ENCODE peak calls at places on chromosomes 5 and 9, in four cellular contexts. B is HCT116, C is SK-N-SH, R is HepG2. D is an unnamed sample.

GRCh38 chr9:26262431-26262830 is 584.2 kb upstream of the TUSC1 start:
- DNase-seq in B (no peak), C (no peak), R (no peak), D (no peak)

GRCh38 chr5:32471784-32472183 is 27.2 kb upstream of the ZFR start:
- DNase-seq in B (no peak), C (peak), R (no peak), D (no peak)

GRCh38 chr9:71681708-71682268 is 86.5 kb downstream of the CEMIP2 start:
- DNase-seq in B (peak), C (no peak), R (no peak), D (no peak)

GRCh38 chr5:8908055-8908683 is 637.7 kb downstream of the SEMA5A start:
- DNase-seq in B (no peak), C (peak), R (no peak), D (peak)

GRCh38 chr5:154309805-154310204 is 119.3 kb downstream of the GALNT10 start:
- DNase-seq in B (no peak), C (no peak), R (no peak), D (no peak)

GRCh38 chr5:143207563-143208364 is 195.7 kb downstream of the NR3C1 start:
- DNase-seq in B (no peak), C (no peak), R (no peak), D (peak)

GRCh38 chr5:137696481-137696880 is 39.4 kb downstream of the KLHL3 start:
- DNase-seq in B (no peak), C (no peak), R (no peak), D (no peak)

GRCh38 chr5:36237756-36238155 is 4.0 kb downstream of the NADK2 start:
- DNase-seq in B (no peak), C (no peak), R (no peak), D (peak)

GRCh38 chr9:127389391-127390242 is 7.4 kb upstream of the SLC2A8 start:
- DNase-seq in B (no peak), C (no peak), R (peak), D (no peak)

DNA sequence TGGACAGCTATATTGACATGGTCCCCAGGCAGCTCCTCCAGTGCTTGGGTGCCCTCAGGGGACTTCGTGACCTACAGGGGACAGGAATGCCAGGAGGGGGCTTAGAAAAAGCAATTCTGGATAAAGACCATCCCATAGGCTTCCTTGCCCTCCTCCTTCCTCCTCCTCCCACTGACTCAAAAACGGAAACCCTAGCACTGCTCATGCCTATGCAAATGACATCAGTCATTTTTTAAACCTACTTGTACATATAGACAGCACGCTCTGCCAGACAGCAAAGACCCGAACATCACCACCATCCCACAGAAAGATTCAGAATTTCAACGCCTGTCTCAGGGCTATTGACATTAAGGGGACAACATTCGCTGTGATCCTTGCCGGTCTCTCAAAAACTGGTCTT is 11.0 kb downstream of the IGFBPL1 start:
- DNase-seq in B (no peak), C (no peak), R (no peak), D (no peak)
- H2AFZ ChIP-seq in B (no peak), C (no peak), R (no peak), D (no peak)

GRCh38 chr9:92467041-92467440 is 15.3 kb downstream of the ASPN start:
- DNase-seq in B (no peak), C (no peak), R (no peak), D (no peak)
- TF ChIP-seq ELF1 in B (no peak), C (no peak), R (no peak), D (no peak)

DNA sequence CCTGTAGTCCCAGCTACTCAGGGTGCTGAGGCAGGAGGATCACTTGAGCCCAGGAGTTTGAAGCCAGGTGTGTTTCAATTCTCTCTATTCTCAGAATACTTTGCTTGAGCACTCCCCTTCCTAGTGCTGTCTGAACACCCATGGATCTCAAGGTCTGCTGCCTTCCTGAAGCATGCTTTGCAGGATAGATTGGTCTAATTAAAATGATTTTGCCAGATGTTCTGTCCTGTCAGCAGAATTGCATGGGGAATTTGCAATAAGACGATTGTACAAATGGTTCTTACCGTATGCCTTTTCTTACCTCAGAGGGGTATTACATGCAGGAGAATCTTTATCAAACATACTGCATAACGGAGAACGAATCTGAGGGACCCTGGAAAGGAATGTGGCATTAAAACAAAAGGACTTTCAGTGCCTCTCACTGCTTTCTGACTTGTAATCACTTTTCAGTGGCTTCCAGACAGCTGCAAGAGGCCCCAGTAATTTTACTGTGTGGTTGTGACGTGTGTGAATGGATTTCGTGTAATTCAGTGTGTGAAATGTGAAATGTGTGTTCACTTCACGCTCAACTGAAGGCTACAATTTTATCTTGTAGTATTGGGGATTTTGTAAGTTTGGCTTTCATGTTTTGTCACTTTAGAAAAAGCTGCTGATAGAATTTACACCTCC is 587.2 kb upstream of the SEMA6A start:
- DNase-seq in B (no peak), C (no peak), R (no peak), D (no peak)
- H2AFZ ChIP-seq in B (no peak), C (no peak), R (no peak), D (no peak)

GRCh38 chr9:34777667-34778066 is 67.7 kb upstream of the CCL21 start:
- DNase-seq in B (no peak), C (no peak), R (no peak), D (no peak)
- TF ChIP-seq ELF1 in B (no peak), C (no peak), R (no peak), D (no peak)

GRCh38 chr5:72499090-72499489 is 8.1 kb downstream of the ZNF366 start:
- DNase-seq in B (no peak), C (no peak), R (no peak), D (no peak)
- H2AFZ ChIP-seq in B (no peak), C (no peak), R (no peak), D (no peak)

DNA sequence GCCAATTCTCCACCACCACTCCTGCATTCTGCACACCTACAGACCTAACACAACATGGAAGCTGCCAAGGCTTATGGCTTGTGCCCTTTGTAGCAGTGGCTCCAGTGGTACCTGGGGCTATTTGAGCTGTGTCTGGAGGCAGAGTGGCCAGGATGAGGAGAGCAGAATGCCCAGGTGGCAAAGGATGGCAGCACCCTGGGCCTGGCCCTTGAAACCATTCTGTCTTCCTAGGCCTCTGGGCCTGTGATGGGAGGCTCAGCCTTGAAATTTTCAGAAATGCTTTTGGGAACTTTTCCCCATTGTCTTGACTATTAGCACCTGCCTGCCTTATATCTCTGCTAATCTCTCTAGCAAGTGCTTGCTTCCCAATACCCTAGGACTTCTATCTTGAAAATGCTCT is 241.7 kb downstream of the TMEM167A start:
- DNase-seq in B (no peak), C (no peak), R (no peak), D (no peak)
- TF ChIP-seq ELF1 in B (no peak), C (no peak), R (no peak), D (no peak)

D was measured in K562.